ENCODE peak calls at places on chromosomes 11 and 22, in five cellular contexts. O is ovary; G is GM23248; I is CD4-positive, CD25-positive, alpha-beta regulatory T cell; V is CD8-positive, alpha-beta memory T cell. Q is an unnamed sample.

GRCh38 chr11:134476435-134477021 is 64.5 kb upstream of the B3GAT1 start:
- DNase-seq in O (no peak), I (no peak), G (peak; percentile 5), V (no peak), Q (no peak)

GRCh38 chr22:17832665-17833064 is 58.4 kb upstream of the BID start:
- DNase-seq in O (no peak), G (no peak), V (no peak), I (no peak), Q (no peak)

GRCh38 chr11:128422576-128423370 is 164.6 kb downstream of the ETS1 start:
- DNase-seq in I (peak; percentile 83), V (peak; percentile 75), O (no peak), G (no peak), Q (peak; percentile 80)

GRCh38 chr11:67027483-67027930 is 4.6 kb downstream of the SYT12 start:
- DNase-seq in O (no peak), V (no peak), I (no peak), G (no peak), Q (no peak)

GRCh38 chr11:76524461-76524860 is 79.6 kb downstream of the EMSY start:
- DNase-seq in G (no peak), O (no peak), I (no peak), V (no peak), Q (no peak)

GRCh38 chr11:78069465-78069864 is 5.8 kb downstream of the THRSP start:
- DNase-seq in G (no peak), V (no peak), O (no peak), I (no peak), Q (no peak)

GRCh38 chr11:118715837-118716260 is 36.4 kb upstream of the TREH start:
- DNase-seq in I (no peak), O (peak; percentile 36), G (peak; percentile 21), V (no peak), Q (no peak)

GRCh38 chr11:118314985-118315384 is 10.5 kb downstream of the CD3E start:
- DNase-seq in V (no peak), O (no peak), I (no peak), G (no peak), Q (no peak)

GRCh38 chr11:95924414-95924760 is 480 bp upstream of the MTMR2 start:
- DNase-seq in G (peak; percentile 54), O (no peak), V (no peak), I (peak; percentile 4), Q (no peak)

GRCh38 chr11:6568191-6568918 is 35.1 kb downstream of the RRP8 start:
- DNase-seq in V (no peak), I (no peak), O (peak; percentile 50), G (peak; percentile 47), Q (no peak)

GRCh38 chr11:120863359-120863758 is 160.5 kb upstream of the TBCEL start:
- DNase-seq in I (no peak), O (no peak), G (peak; percentile 84), V (no peak), Q (no peak)

GRCh38 chr11:61760946-61761345 is 8.5 kb downstream of the MYRF start:
- DNase-seq in O (no peak), I (no peak), V (no peak), G (no peak), Q (no peak)

GRCh38 chr22:49323751-49324415 is 503.8 kb downstream of the BRD1 start:
- DNase-seq in O (no peak), G (no peak), I (no peak), V (no peak), Q (no peak)

GRCh38 chr22:26751217-26751616 is 93.8 kb downstream of the MIAT start:
- DNase-seq in G (no peak), I (no peak), V (no peak), O (no peak), Q (no peak)

GRCh38 chr11:121802542-121802941 is 313.5 kb downstream of the BLID start:
- DNase-seq in O (peak; percentile 76), V (no peak), I (no peak), G (no peak), Q (no peak)

GRCh38 chr11:22828373-22828772 is 1.2 kb downstream of the SVIP start:
- DNase-seq in I (no peak), G (no peak), V (no peak), O (no peak), Q (no peak)

GRCh38 chr11:61905067-61905696 is 12.2 kb downstream of the RAB3IL1 start:
- DNase-seq in V (no peak), I (no peak), O (no peak), G (no peak), Q (no peak)

GRCh38 chr22:19019029-19019678 is 83.1 kb upstream of the PRODH start:
- DNase-seq in O (no peak), V (no peak), I (no peak), G (no peak), Q (no peak)

GRCh38 chr11:92227954-92228935 is 3.6 kb downstream of the FAT3 start:
- DNase-seq in G (peak; percentile 46), O (no peak), I (no peak), V (no peak), Q (no peak)

GRCh38 chr11:122697636-122698167 is 42.2 kb downstream of the UBASH3B start:
- DNase-seq in O (no peak), I (peak; percentile 47), V (no peak), G (peak; percentile 62), Q (peak; percentile 34)

GRCh38 chr11:7448126-7448525 is 37.2 kb upstream of the OLFML1 start:
- DNase-seq in V (no peak), I (no peak), O (no peak), G (no peak), Q (no peak)

GRCh38 chr22:49368976-49369725 is 458.5 kb downstream of the BRD1 start:
- DNase-seq in G (no peak), O (no peak), I (no peak), V (no peak), Q (no peak)

GRCh38 chr11:23653071-23653675 is 792.9 kb upstream of the CCDC179 start:
- DNase-seq in G (no peak), V (no peak), O (no peak), I (no peak), Q (no peak)

GRCh38 chr11:109648804-109649203 is 226.8 kb downstream of the C11orf87 start:
- DNase-seq in O (no peak), V (no peak), G (no peak), I (no peak), Q (no peak)
- H3K27ac ChIP-seq in O (no peak overlapping the region), V (no peak overlapping the region), G (no peak overlapping the region), I (no peak overlapping the region), Q (no peak overlapping the region)

GRCh38 chr11:105447936-105448702 is 161.8 kb upstream of the GRIA4 start:
- DNase-seq in V (no peak), I (no peak), G (no peak), O (no peak), Q (no peak)

GRCh38 chr11:105448703-105449079 is 161.2 kb upstream of the GRIA4 start:
- DNase-seq in O (no peak), G (no peak), I (no peak), V (no peak), Q (no peak)

GRCh38 chr11:105449100-105449734 is 160.7 kb upstream of the GRIA4 start:
- DNase-seq in G (no peak), V (no peak), O (no peak), I (no peak), Q (no peak)

GRCh38 chr11:105443623-105444022 is 166.2 kb upstream of the GRIA4 start:
- DNase-seq in I (no peak), G (no peak), O (no peak), V (no peak), Q (no peak)
- H3K9me3 ChIP-seq in I (peaks cover 8% of the 10 kb centered on the region), G (no peaks in the 10 kb centered on the region), O (no peaks in the 10 kb centered on the region), V (no peaks in the 10 kb centered on the region), Q (no peaks in the 10 kb centered on the region)

DNA sequence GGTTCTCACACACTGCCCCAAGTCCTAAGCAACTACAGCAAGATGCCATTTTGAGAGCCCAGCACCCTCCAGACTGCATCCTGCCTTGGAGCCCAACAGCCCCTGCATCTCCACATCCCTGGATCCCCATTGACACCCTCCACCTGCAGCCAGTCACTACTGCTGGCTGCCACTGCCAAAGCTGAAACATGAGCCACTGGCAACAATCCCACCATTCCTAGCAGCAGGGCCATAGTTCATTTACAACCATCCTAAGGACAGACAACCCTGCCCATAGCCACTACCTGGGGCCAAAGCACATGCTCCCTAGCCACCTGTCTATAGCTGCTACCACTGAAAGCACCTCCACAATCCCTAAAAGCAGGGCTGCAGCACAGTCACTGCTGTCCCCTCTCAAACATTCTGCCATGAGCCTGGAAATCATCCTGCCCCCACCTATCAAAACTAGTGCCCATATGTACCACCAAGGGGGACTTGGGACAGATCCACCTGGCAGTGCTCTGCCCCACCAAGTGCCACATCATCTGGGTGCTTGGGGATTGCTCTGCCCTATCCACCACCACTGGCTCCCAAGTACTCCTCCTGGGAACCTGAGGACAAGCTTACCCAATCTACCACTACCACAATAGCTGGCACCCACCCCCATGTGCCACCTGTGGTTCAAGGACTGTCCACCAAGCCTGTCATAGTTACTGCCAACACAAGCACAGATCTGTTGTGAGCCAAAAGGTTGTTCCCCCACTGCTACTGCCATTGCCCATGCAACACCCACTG is 138.8 kb upstream of the SOX6 start:
- DNase-seq in V (no peak), O (no peak), I (no peak), G (no peak), Q (no peak)
- H3K27ac ChIP-seq in V (no peak overlapping the region), O (no peak overlapping the region), I (no peak overlapping the region), G (no peak overlapping the region), Q (no peak overlapping the region)

DNA sequence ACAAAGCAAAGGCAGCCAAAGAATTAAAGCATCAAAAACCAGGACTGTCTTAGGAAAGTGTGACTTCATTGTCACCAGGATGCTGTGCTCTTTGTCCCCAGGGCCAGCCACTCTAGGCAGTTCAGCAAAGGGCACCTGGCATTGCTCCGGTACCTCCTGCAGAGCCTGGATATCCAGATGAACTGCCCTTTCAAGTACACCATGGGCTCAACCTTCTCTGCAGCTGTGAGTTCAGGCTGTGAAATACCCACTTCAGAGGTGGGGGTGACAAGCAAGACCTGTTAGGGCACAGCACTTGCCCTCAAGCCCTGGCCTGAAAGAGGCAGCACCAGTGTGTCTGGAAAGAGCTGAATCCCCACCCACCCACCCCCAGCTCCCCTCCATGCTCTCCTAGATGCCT is 44.5 kb downstream of the KCNQ1OT1 start:
- DNase-seq in G (no peak), V (no peak), I (no peak), O (no peak), Q (no peak)
- H3K9me3 ChIP-seq in G (peaks cover 4% of the 10 kb centered on the region), V (no peaks in the 10 kb centered on the region), I (peaks cover 10% of the 10 kb centered on the region), O (no peaks in the 10 kb centered on the region), Q (no peaks in the 10 kb centered on the region)

DNA sequence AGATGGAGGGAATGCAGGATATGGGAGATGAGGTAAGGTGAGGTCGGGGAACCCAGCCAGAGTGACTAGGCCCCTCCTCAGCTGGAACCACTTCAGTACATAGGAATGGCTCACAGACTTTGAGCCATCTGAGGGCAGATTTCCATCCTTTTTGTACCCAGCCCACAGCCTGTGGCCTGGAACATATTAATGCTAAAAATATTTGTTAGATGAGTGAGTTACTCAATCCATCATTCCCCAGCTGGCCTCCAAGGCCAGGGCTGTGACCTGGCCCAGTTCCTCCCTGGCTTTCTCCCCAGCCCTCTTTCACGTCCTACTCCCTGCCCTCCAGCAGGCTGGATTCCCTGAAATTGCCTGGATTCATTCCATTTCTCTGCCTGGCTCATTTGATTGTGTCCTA is 57.2 kb upstream of the PRDM11 start:
- DNase-seq in O (peak; percentile 71), V (no peak), G (peak; percentile 97), I (no peak), Q (no peak)
- H3K27ac ChIP-seq in O (no peak overlapping the region), V (no peak overlapping the region), G (peak overlapping the region; percentile 92), I (no peak overlapping the region), Q (no peak overlapping the region)

Q was measured in effector memory CD4-positive, alpha-beta T cell.